ENCODE peak calls at places on chromosomes 13 and 19, in five cellular contexts. U, V, T, A and D are unnamed samples. For H3K9me3, the result is how much of the 10 kb centered on the place peaks cover.

GRCh38 chr19:46489445-46490272 is 6.0 kb downstream of the PNMA8B start:
- DNase-seq in A (no peak), U (peak), V (peak), T (no peak), D (no peak)

GRCh38 chr19:41223431-41224234 is 4.6 kb downstream of the AXL start:
- DNase-seq in U (no peak), T (no peak), A (no peak), V (peak), D (no peak)

GRCh38 chr19:17902701-17903100 is 30.1 kb upstream of the CCDC124 start:
- DNase-seq in V (no peak), U (no peak), A (no peak), T (no peak), D (no peak)

GRCh38 chr13:98348476-98348875 is 171.4 kb upstream of the RNF113B start:
- DNase-seq in U (no peak), T (no peak), A (no peak), V (no peak), D (no peak)

GRCh38 chr13:37984357-37984756 is 114.8 kb upstream of the TRPC4 start:
- DNase-seq in U (no peak), T (no peak), V (no peak), A (no peak), D (no peak)

GRCh38 chr13:70310720-70311119 is 202.5 kb upstream of the KLHL1 start:
- DNase-seq in U (no peak), T (no peak), A (peak), V (no peak), D (no peak)

GRCh38 chr13:101424381-101425155 is 8.3 kb upstream of the NALCN start:
- DNase-seq in T (no peak), V (no peak), U (no peak), A (no peak), D (no peak)

GRCh38 chr19:12137541-12137940 is 2.6 kb downstream of the ZNF20 start:
- DNase-seq in V (no peak), A (no peak), U (no peak), T (peak), D (no peak)

GRCh38 chr13:107650081-107650701 is 565.1 kb downstream of the LIG4 start:
- DNase-seq in U (peak), V (peak), T (no peak), A (peak), D (no peak)

GRCh38 chr13:72864142-72865035 is 82.5 kb downstream of the PIBF1 start:
- DNase-seq in T (no peak), U (no peak), V (no peak), A (no peak), D (no peak)

GRCh38 chr13:50580684-50581305 is 262.7 kb downstream of the DLEU7 start:
- DNase-seq in U (no peak), V (no peak), T (no peak), A (no peak), D (no peak)

GRCh38 chr13:30165071-30165470 is 142.3 kb downstream of the KATNAL1 start:
- DNase-seq in A (no peak), U (no peak), T (no peak), V (no peak), D (no peak)

GRCh38 chr13:40618581-40619478 is 47.6 kb downstream of the FOXO1 start:
- DNase-seq in A (no peak), V (no peak), T (no peak), U (no peak), D (no peak)

GRCh38 chr19:812819-813358 is 8.9 kb downstream of the PLPPR3 start:
- DNase-seq in U (no peak), T (no peak), V (no peak), A (no peak), D (no peak)

GRCh38 chr13:72886272-72887062 is 104.5 kb downstream of the PIBF1 start:
- DNase-seq in V (no peak), T (no peak), U (no peak), A (no peak), D (no peak)

GRCh38 chr13:46804391-46804815 is 7.4 kb upstream of the ESD start:
- DNase-seq in T (no peak), A (no peak), U (no peak), V (no peak), D (no peak)

GRCh38 chr13:52127378-52127777 is 1.5 kb downstream of the NEK5 start:
- DNase-seq in T (no peak), A (no peak), U (no peak), V (no peak), D (no peak)

GRCh38 chr19:33241530-33242101 is 16.0 kb upstream of the SLC7A10 start:
- DNase-seq in A (peak), V (no peak), T (no peak), U (peak), D (no peak)

GRCh38 chr13:80054806-80055205 is 286.1 kb downstream of the SPRY2 start:
- DNase-seq in T (no peak), V (no peak), A (no peak), U (no peak), D (no peak)

GRCh38 chr19:3479177-3479818 is 1.0 kb downstream of the SMIM24 start:
- DNase-seq in U (no peak), V (no peak), T (peak), A (no peak), D (no peak)

GRCh38 chr13:49693191-49693733 is 2.0 kb upstream of the EBPL start:
- DNase-seq in U (no peak), A (no peak), T (no peak), V (no peak), D (no peak)

GRCh38 chr19:7645159-7645558 is 8.2 kb downstream of the STXBP2 start:
- DNase-seq in V (no peak), A (no peak), T (no peak), U (no peak), D (no peak)

GRCh38 chr19:46155237-46155636 is 7.2 kb downstream of the IGFL2 start:
- DNase-seq in U (no peak), T (no peak), A (no peak), V (no peak), D (no peak)

GRCh38 chr19:49064029-49064629 is 489 bp downstream of the NTF4 start:
- DNase-seq in A (no peak), T (no peak), V (no peak), U (peak), D (no peak)

GRCh38 chr19:46731007-46731501 is 14.1 kb upstream of the PRKD2 start:
- DNase-seq in T (no peak), V (no peak), U (peak), A (no peak), D (no peak)

GRCh38 chr13:25224151-25224550 is 52.1 kb upstream of the AMER2 start:
- DNase-seq in A (no peak), V (no peak), T (no peak), U (no peak), D (no peak)

GRCh38 chr19:1725100-1726064 is 27.9 kb upstream of the ONECUT3 start:
- DNase-seq in T (peak), A (peak), U (no peak), V (peak), D (no peak)

GRCh38 chr13:32040689-32041088 is 9.1 kb downstream of the FRY start:
- DNase-seq in A (no peak), U (no peak), T (no peak), V (no peak), D (no peak)

GRCh38 chr19:17348700-17349099 is 11.3 kb downstream of the GTPBP3 start:
- DNase-seq in V (peak), U (no peak), T (no peak), A (peak), D (no peak)

GRCh38 chr13:66576381-66576780 is 653.8 kb downstream of the PCDH9 start:
- DNase-seq in V (no peak), A (no peak), U (no peak), T (no peak), D (no peak)

GRCh38 chr13:112374271-112374670 is 1.9 kb upstream of the SPACA7 start:
- DNase-seq in T (no peak), A (no peak), V (no peak), U (no peak), D (no peak)

GRCh38 chr19:44684892-44685847 is 13.8 kb upstream of the CEACAM16 start:
- DNase-seq in U (no peak), V (no peak), T (no peak), A (no peak), D (no peak)

GRCh38 chr19:11381535-11382369 is 2.4 kb downstream of the EPOR start:
- DNase-seq in V (peak), A (peak), T (peak), U (peak), D (peak)

DNA sequence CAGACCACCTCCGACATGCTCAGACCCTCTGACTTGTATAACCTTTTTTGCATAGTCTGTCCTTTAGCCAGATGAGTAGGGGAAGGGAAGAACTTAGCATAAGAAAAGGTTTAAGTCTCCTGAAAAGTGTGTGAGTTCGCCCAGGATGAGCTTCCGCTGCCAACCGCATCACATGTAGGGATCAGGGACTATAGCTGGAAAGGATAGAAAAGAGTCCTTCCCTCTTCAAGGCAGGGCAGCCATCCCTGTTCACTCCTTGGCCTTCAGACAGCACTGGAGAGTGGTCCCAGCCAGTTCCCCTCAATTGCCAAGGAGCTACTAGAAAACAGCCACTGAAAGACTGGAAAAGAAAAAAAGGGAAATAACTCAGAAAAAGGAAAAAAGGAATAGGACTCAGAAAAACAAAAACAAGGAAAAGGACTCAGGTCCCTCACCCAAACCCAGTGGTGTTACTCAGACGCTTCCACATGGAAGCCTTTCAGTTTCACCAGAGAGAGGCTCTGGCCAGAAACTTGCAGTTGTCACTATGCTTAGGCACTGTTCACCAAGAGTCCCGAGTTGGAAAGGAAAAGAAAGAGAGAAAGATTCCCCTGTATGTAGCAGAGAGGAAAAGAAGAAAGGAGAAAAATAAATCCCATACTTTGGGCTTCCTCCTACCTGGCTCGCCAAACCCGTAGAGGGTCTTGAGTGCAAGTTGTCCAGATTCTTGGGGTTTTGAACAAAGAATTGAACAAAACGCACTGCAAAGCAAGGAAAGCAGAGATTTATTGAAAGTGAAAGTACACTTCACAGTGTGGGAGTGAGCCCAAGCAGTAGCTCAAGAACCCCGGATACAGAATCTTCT is 5.6 kb upstream of the TM9SF2 start:
- DNase-seq in V (no peak), A (no peak), U (no peak), T (no peak), D (no peak)
- H3K9me3 ChIP-seq in V (under half), A (under half), U (under half), T (under half), D (under half)

GRCh38 chr19:23381114-23381513 is 14.2 kb downstream of the ZNF91 start:
- DNase-seq in V (no peak), A (no peak), U (no peak), T (no peak), D (no peak)

GRCh38 chr19:23382955-23383354 is 12.3 kb downstream of the ZNF91 start:
- DNase-seq in A (no peak), T (no peak), U (no peak), V (no peak), D (no peak)

GRCh38 chr19:23377276-23377675 is 18.0 kb downstream of the ZNF91 start:
- DNase-seq in T (no peak), V (no peak), A (no peak), U (no peak), D (no peak)

GRCh38 chr19:23384166-23384565 is 11.1 kb downstream of the ZNF91 start:
- DNase-seq in A (no peak), T (no peak), V (no peak), U (no peak), D (no peak)

DNA sequence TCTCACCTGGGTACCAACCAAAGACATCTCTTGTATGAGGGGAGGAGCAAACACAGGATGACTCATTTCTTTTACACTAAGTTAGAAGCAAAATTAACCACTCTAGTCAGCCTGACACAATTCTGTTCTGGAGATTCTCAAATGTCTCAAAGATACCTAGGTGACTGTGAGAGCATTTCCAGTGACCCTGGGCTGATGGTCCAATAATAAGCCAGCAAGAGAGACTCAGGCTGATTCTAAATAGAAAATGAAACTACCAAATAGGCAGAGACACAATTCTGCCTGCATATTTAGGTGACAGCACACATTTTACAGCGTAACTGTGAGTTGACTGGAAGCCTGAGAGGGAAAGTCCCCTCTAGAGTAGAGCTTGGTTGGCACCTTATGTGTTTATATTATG is 16.3 kb downstream of the ZNF91 start:
- DNase-seq in T (no peak), U (no peak), A (no peak), V (no peak), D (no peak)
- H3K9me3 ChIP-seq in T (under half), U (half or more), A (under half), V (half or more), D (under half)

GRCh38 chr19:23957660-23958281 is 43.1 kb downstream of the ZNF726 start:
- DNase-seq in V (no peak), U (no peak), T (no peak), A (no peak), D (no peak)
- H3K9me3 ChIP-seq in V (under half), U (under half), T (under half), A (under half), D (under half)

GRCh38 chr19:14715841-14716240 is 26.0 kb downstream of the ZNF333 start:
- DNase-seq in A (no peak), U (no peak), T (no peak), V (no peak), D (no peak)
- H3K9me3 ChIP-seq in A (under half), U (half or more), T (under half), V (half or more), D (under half)

GRCh38 chr13:19184176-19184575 is 2.6 kb upstream of the TUBA3C start:
- DNase-seq in A (no peak), V (no peak), U (no peak), T (no peak), D (no peak)
- H3K9me3 ChIP-seq in A (under half), V (under half), U (under half), T (under half), D (under half)